ENCODE peak calls at places on chromosomes 2 and 18, in four cellular contexts. One of them, this sample, is unnamed.
A peak's percentile ranks its signal among the peaks of the same experiment; 100 is the strongest.

GRCh38 chr2:239979243-239980023 is 45.7 kb downstream of the NDUFA10 start:
- DNase-seq in NCI-H524: no peak
- DNase-seq in CD8-positive, alpha-beta T cell: no peak
- DNase-seq in cardiac fibroblast: no peak
- DNase-seq in this sample: no peak

GRCh38 chr2:159982842-159983785 is 79.3 kb downstream of the PLA2R1 start:
- DNase-seq in NCI-H524: no peak
- DNase-seq in CD8-positive, alpha-beta T cell: no peak
- DNase-seq in cardiac fibroblast: peak; percentile 29
- DNase-seq in this sample: peak; percentile 49

GRCh38 chr2:168816369-168816768 is 13.9 kb downstream of the NOSTRIN start:
- DNase-seq in NCI-H524: no peak
- DNase-seq in CD8-positive, alpha-beta T cell: no peak
- DNase-seq in cardiac fibroblast: peak; percentile 89
- DNase-seq in this sample: peak; percentile 90

GRCh38 chr2:173184031-173185004 is 108.7 kb downstream of the MAP3K20 start:
- DNase-seq in NCI-H524: no peak
- DNase-seq in CD8-positive, alpha-beta T cell: no peak
- DNase-seq in cardiac fibroblast: peak; percentile 99
- DNase-seq in this sample: peak; percentile 96

GRCh38 chr2:73700661-73701447 is 36.3 kb downstream of the TPRKB start:
- DNase-seq in NCI-H524: no peak
- DNase-seq in CD8-positive, alpha-beta T cell: no peak
- DNase-seq in cardiac fibroblast: no peak
- DNase-seq in this sample: no peak

GRCh38 chr2:216804357-216805350 is 55.2 kb downstream of the TNP1 start:
- DNase-seq in NCI-H524: no peak
- DNase-seq in CD8-positive, alpha-beta T cell: no peak
- DNase-seq in cardiac fibroblast: peak; percentile 2
- DNase-seq in this sample: no peak

GRCh38 chr18:45910405-45911023 is 56.6 kb downstream of the EPG5 start:
- DNase-seq in NCI-H524: peak; percentile 51
- DNase-seq in CD8-positive, alpha-beta T cell: peak; percentile 45
- DNase-seq in cardiac fibroblast: peak; percentile 61
- DNase-seq in this sample: peak; percentile 66

GRCh38 chr2:134122610-134123009 is 131.3 kb upstream of the MGAT5 start:
- DNase-seq in NCI-H524: peak; percentile 39
- DNase-seq in CD8-positive, alpha-beta T cell: no peak
- DNase-seq in cardiac fibroblast: no peak
- DNase-seq in this sample: no peak

GRCh38 chr2:62722679-62723078 is 17.2 kb downstream of the EHBP1 start:
- DNase-seq in NCI-H524: no peak
- DNase-seq in CD8-positive, alpha-beta T cell: no peak
- DNase-seq in cardiac fibroblast: no peak
- DNase-seq in this sample: no peak

GRCh38 chr2:141714486-141714885 is 416.3 kb downstream of the LRP1B start:
- DNase-seq in NCI-H524: no peak
- DNase-seq in CD8-positive, alpha-beta T cell: no peak
- DNase-seq in cardiac fibroblast: no peak
- DNase-seq in this sample: no peak

GRCh38 chr2:118668431-118669424 is 178.7 kb downstream of the EN1 start:
- DNase-seq in NCI-H524: no peak
- DNase-seq in CD8-positive, alpha-beta T cell: no peak
- DNase-seq in cardiac fibroblast: peak; percentile 98
- DNase-seq in this sample: peak; percentile 83

GRCh38 chr2:196489366-196489765 is 150.1 kb upstream of the CCDC150 start:
- DNase-seq in NCI-H524: no peak
- DNase-seq in CD8-positive, alpha-beta T cell: no peak
- DNase-seq in cardiac fibroblast: no peak
- DNase-seq in this sample: no peak

GRCh38 chr2:3805120-3805519 is 101.7 kb downstream of the DCDC2C start:
- DNase-seq in NCI-H524: peak; percentile 44
- DNase-seq in CD8-positive, alpha-beta T cell: no peak
- DNase-seq in cardiac fibroblast: no peak
- DNase-seq in this sample: no peak

GRCh38 chr2:241595600-241596140 is 37.1 kb downstream of the BOK start:
- DNase-seq in NCI-H524: no peak
- DNase-seq in CD8-positive, alpha-beta T cell: no peak
- DNase-seq in cardiac fibroblast: no peak
- DNase-seq in this sample: peak; percentile 52

GRCh38 chr18:477565-477964 is 22.9 kb downstream of the COLEC12 start:
- DNase-seq in NCI-H524: no peak
- DNase-seq in CD8-positive, alpha-beta T cell: no peak
- DNase-seq in cardiac fibroblast: no peak
- DNase-seq in this sample: no peak

GRCh38 chr2:141021611-141022010 is 1109.2 kb downstream of the LRP1B start:
- DNase-seq in NCI-H524: no peak
- DNase-seq in CD8-positive, alpha-beta T cell: no peak
- DNase-seq in cardiac fibroblast: peak; percentile 7
- DNase-seq in this sample: no peak

GRCh38 chr2:117118994-117119393 is 695.5 kb upstream of the DDX18 start:
- DNase-seq in NCI-H524: no peak
- DNase-seq in CD8-positive, alpha-beta T cell: no peak
- DNase-seq in cardiac fibroblast: no peak
- DNase-seq in this sample: no peak

GRCh38 chr2:217610411-217610814 is 392.4 kb downstream of the TNS1 start:
- DNase-seq in NCI-H524: no peak
- DNase-seq in CD8-positive, alpha-beta T cell: peak; percentile 23
- DNase-seq in cardiac fibroblast: no peak
- DNase-seq in this sample: no peak

This sample was measured in AG08395.